ENCODE peak calls at places on chromosomes 5 and 9, in four cellular contexts. D, G, P and O are unnamed samples.
A peak's percentile ranks its signal among the peaks of the same experiment; 100 is the strongest.

GRCh38 chr5:98753507-98753906 is 20.0 kb upstream of the RGMB start:
- DNase-seq in D (no peak), G (no peak), P (no peak), O (no peak)

GRCh38 chr9:112078432-112078831 is 96.7 kb downstream of the SUSD1 start:
- DNase-seq in D (no peak), P (no peak), G (no peak), O (no peak)

GRCh38 chr9:77982985-77983662 is 48.5 kb downstream of the GNAQ start:
- DNase-seq in D (no peak), P (no peak), G (no peak), O (no peak)

GRCh38 chr5:133709074-133709676 is 96.8 kb upstream of the FSTL4 start:
- DNase-seq in P (peak; percentile 37), D (no peak), G (no peak), O (peak; percentile 27)

GRCh38 chr9:17625644-17626388 is 47.0 kb downstream of the SH3GL2 start:
- DNase-seq in D (peak; percentile 13), G (no peak), P (no peak), O (no peak)

GRCh38 chr5:53100606-53101005 is 9.0 kb downstream of the MOCS2 start:
- DNase-seq in D (no peak), P (no peak), G (no peak), O (no peak)

GRCh38 chr5:15499528-15500325 is at the start of gene FBXL7:
- DNase-seq in P (no peak), D (peak; percentile 87), G (peak; percentile 64), O (peak; percentile 82)

GRCh38 chr5:79858097-79858723 is 132.9 kb downstream of the MTX3 start:
- DNase-seq in D (no peak), G (peak; percentile 32), P (no peak), O (no peak)

GRCh38 chr5:35230043-35230611 is at the start of gene PRLR:
- DNase-seq in D (peak; percentile 8), G (peak; percentile 51), P (peak; percentile 26), O (no peak)

GRCh38 chr9:123691904-123692303 is 238.0 kb downstream of the DENND1A start:
- DNase-seq in D (no peak), P (no peak), G (no peak), O (no peak)

GRCh38 chr5:88823201-88823600 is 59.8 kb downstream of the MEF2C start:
- DNase-seq in P (no peak), G (no peak), D (no peak), O (no peak)

GRCh38 chr5:91651704-91652103 is 268.6 kb upstream of the ARRDC3 start:
- DNase-seq in D (no peak), P (no peak), G (no peak), O (no peak)

GRCh38 chr9:99357575-99357974 is 135.5 kb downstream of the SEC61B start:
- DNase-seq in D (no peak), P (no peak), G (no peak), O (no peak)

GRCh38 chr9:118630931-118631595 is 738.2 kb downstream of the BRINP1 start:
- DNase-seq in D (peak; percentile 71), G (no peak), P (no peak), O (no peak)

GRCh38 chr5:133612021-133612860 is at the start of gene FSTL4:
- DNase-seq in P (no peak), D (no peak), G (peak; percentile 45), O (no peak)

GRCh38 chr9:92650839-92651621 is 18.9 kb downstream of the IPPK start:
- DNase-seq in P (no peak), D (no peak), G (no peak), O (peak; percentile 18)

GRCh38 chr5:143860211-143860610 is 48.2 kb downstream of the HMHB1 start:
- DNase-seq in D (no peak), P (no peak), G (no peak), O (no peak)

GRCh38 chr5:64789457-64789856 is 20.7 kb downstream of the CWC27 start:
- DNase-seq in G (no peak), P (no peak), D (peak; percentile 64), O (no peak)

GRCh38 chr5:170312666-170313065 is 15.1 kb upstream of the LCP2 start:
- DNase-seq in G (no peak), P (no peak), D (no peak), O (no peak)

GRCh38 chr9:16028516-16028915 is 475.7 kb downstream of the CCDC171 start:
- DNase-seq in D (peak; percentile 56), G (no peak), P (no peak), O (no peak)

GRCh38 chr5:74095871-74096270 is 469.9 kb downstream of the ARHGEF28 start:
- DNase-seq in P (peak; percentile 40), G (no peak), D (peak; percentile 6), O (no peak)

GRCh38 chr5:36950586-36951457 is 74.3 kb downstream of the NIPBL start:
- DNase-seq in G (no peak), P (peak; percentile 71), D (peak; percentile 86), O (no peak)

GRCh38 chr5:135877570-135878155 is 18.0 kb downstream of the IL9 start:
- DNase-seq in D (no peak), P (no peak), G (no peak), O (no peak)

GRCh38 chr5:92543246-92543645 is 1037.8 kb downstream of the NR2F1-AS1 start:
- DNase-seq in D (peak; percentile 42), G (no peak), P (no peak), O (no peak)

GRCh38 chr9:35944173-35944572 is 13.8 kb downstream of the OR2S2 start:
- DNase-seq in D (no peak), P (no peak), G (no peak), O (no peak)

GRCh38 chr5:95771109-95771708 is 40.1 kb downstream of the RHOBTB3 start:
- DNase-seq in P (no peak), G (no peak), D (no peak), O (no peak)

GRCh38 chr5:34001231-34001935 is 6.5 kb downstream of the AMACR start:
- DNase-seq in G (peak; percentile 100), P (no peak), D (no peak), O (no peak)

GRCh38 chr5:72597456-72597948 is 90.3 kb upstream of the ZNF366 start:
- DNase-seq in D (peak; percentile 88), G (no peak), P (no peak), O (no peak)

GRCh38 chr5:32450952-32451351 is 6.4 kb upstream of the ZFR start:
- DNase-seq in P (no peak), G (no peak), D (peak; percentile 17), O (no peak)